ENCODE peak calls at places on chromosomes 1 and 21, in six cellular contexts. M is neural crest cell, W is heart right ventricle, X is AG10803, F is right atrium auricular region, O is heart left ventricle. R is an unnamed sample.

GRCh38 chr1:43890815-43891214 is 42.8 kb upstream of the ARTN start:
- DNase-seq in M (no peak), W (no peak), X (no peak), F (no peak), O (no peak), R (peak)

GRCh38 chr1:111789666-111790316 is 34.1 kb downstream of the DDX20 start:
- DNase-seq in M (no peak), W (no peak), X (peak), F (no peak), O (no peak), R (peak)

GRCh38 chr1:227913969-227914791 is 33.6 kb downstream of the WNT9A start:
- DNase-seq in M (no peak), W (no peak), X (no peak), F (no peak), O (peak), R (no peak)

GRCh38 chr1:6962956-6963915 is 178.0 kb downstream of the CAMTA1 start:
- DNase-seq in M (peak), W (peak), X (no peak), F (peak), O (peak), R (no peak)

GRCh38 chr1:88302843-88303486 is 381.1 kb upstream of the PKN2 start:
- DNase-seq in M (no peak), W (peak), X (peak), F (no peak), O (no peak), R (peak)

GRCh38 chr1:1510912-1511532 is 940 bp upstream of the ATAD3A start:
- DNase-seq in M (no peak), W (no peak), X (no peak), F (no peak), O (no peak), R (peak)

GRCh38 chr1:153985984-153986761 is at the start of gene RAB13:
- DNase-seq in M (peak), W (peak), X (peak), F (peak), O (peak), R (peak)

GRCh38 chr1:178055779-178056471 is 38.0 kb upstream of the RASAL2 start:
- DNase-seq in M (no peak), W (peak), X (no peak), F (no peak), O (peak), R (no peak)

GRCh38 chr1:39675220-39675619 is 3.3 kb upstream of the NT5C1A start:
- DNase-seq in M (no peak), W (no peak), X (no peak), F (no peak), O (no peak), R (no peak)

GRCh38 chr1:12450831-12451559 is 167.0 kb downstream of the DHRS3 start:
- DNase-seq in M (no peak), W (no peak), X (no peak), F (no peak), O (no peak), R (no peak)

GRCh38 chr21:33971492-33972013 is 55.9 kb upstream of the ATP5PO start:
- DNase-seq in M (no peak), W (no peak), X (peak), F (no peak), O (no peak), R (peak)

GRCh38 chr1:152774875-152775274 is at the start of gene LCE1F:
- DNase-seq in M (no peak), W (no peak), X (no peak), F (no peak), O (no peak), R (no peak)

GRCh38 chr1:82162526-82163420 is 362.0 kb downstream of the ADGRL2 start:
- DNase-seq in M (no peak), W (no peak), X (no peak), F (no peak), O (no peak), R (no peak)

GRCh38 chr1:1703796-1704195 is 11.2 kb upstream of the SLC35E2B start:
- DNase-seq in M (no peak), W (no peak), X (no peak), F (no peak), O (peak), R (no peak)

GRCh38 chr1:9776685-9777084 is 47.1 kb downstream of the CLSTN1 start:
- DNase-seq in M (no peak), W (no peak), X (no peak), F (no peak), O (no peak), R (no peak)

GRCh38 chr1:244211559-244211944 is 160.5 kb downstream of the ZBTB18 start:
- DNase-seq in M (no peak), W (no peak), X (peak), F (no peak), O (peak), R (peak)

GRCh38 chr1:207327994-207328393 is 6.5 kb downstream of the CD55 start:
- DNase-seq in M (no peak), W (no peak), X (peak), F (no peak), O (no peak), R (peak)

GRCh38 chr1:43366179-43366578 is 1.6 kb downstream of the ELOVL1 start:
- DNase-seq in M (no peak), W (no peak), X (no peak), F (no peak), O (no peak), R (no peak)

GRCh38 chr1:16145030-16145987 is 10.6 kb downstream of the EPHA2 start:
- DNase-seq in M (no peak), W (peak), X (peak), F (peak), O (peak), R (peak)

GRCh38 chr1:29624320-29624719 is 388.0 kb downstream of the PTPRU start:
- DNase-seq in M (no peak), W (no peak), X (no peak), F (no peak), O (no peak), R (no peak)

GRCh38 chr1:235401251-235401650 is 34.0 kb downstream of the TBCE start:
- DNase-seq in M (no peak), W (no peak), X (peak), F (no peak), O (no peak), R (no peak)

GRCh38 chr1:198123146-198123545 is 33.7 kb upstream of the NEK7 start:
- DNase-seq in M (no peak), W (no peak), X (peak), F (no peak), O (no peak), R (peak)

GRCh38 chr1:40634901-40635655 is 30.4 kb downstream of the RIMS3 start:
- DNase-seq in M (no peak), W (no peak), X (no peak), F (no peak), O (no peak), R (no peak)

GRCh38 chr1:65119951-65120350 is 28.1 kb upstream of the AK4 start:
- DNase-seq in M (no peak), W (no peak), X (peak), F (no peak), O (no peak), R (no peak)

GRCh38 chr1:11478571-11479374 is at the start of gene DISP3:
- DNase-seq in M (peak), W (peak), X (peak), F (no peak), O (peak), R (peak)

GRCh38 chr1:36651176-36651910 is 168.6 kb upstream of the CSF3R start:
- DNase-seq in M (no peak), W (no peak), X (no peak), F (no peak), O (no peak), R (no peak)

GRCh38 chr1:36652011-36652410 is 169.3 kb upstream of the CSF3R start:
- DNase-seq in M (no peak), W (no peak), X (no peak), F (no peak), O (no peak), R (no peak)

GRCh38 chr1:36652586-36652985 is 169.9 kb upstream of the CSF3R start:
- DNase-seq in M (no peak), W (no peak), X (no peak), F (no peak), O (no peak), R (no peak)

GRCh38 chr1:36653850-36654249 is 171.1 kb upstream of the CSF3R start:
- DNase-seq in M (no peak), W (peak), X (peak), F (no peak), O (peak), R (no peak)

GRCh38 chr1:36650200-36651065 is 167.7 kb upstream of the CSF3R start:
- DNase-seq in M (peak), W (peak), X (peak), F (peak), O (peak), R (peak)
- TF ChIP-seq CTCF in M (peak), W (peak), X (peak), F (peak), O (peak), R (peak)

GRCh38 chr1:217370757-217371156 is 260.1 kb downstream of the GPATCH2 start:
- DNase-seq in M (no peak), W (no peak), X (no peak), F (no peak), O (no peak), R (no peak)

GRCh38 chr1:217372251-217372970 is 258.5 kb downstream of the GPATCH2 start:
- DNase-seq in M (no peak), W (no peak), X (no peak), F (no peak), O (no peak), R (no peak)

GRCh38 chr1:217373761-217374701 is 256.9 kb downstream of the GPATCH2 start:
- DNase-seq in M (no peak), W (no peak), X (no peak), F (no peak), O (no peak), R (no peak)

GRCh38 chr1:217369271-217369981 is 261.5 kb downstream of the GPATCH2 start:
- DNase-seq in M (no peak), W (no peak), X (no peak), F (no peak), O (no peak), R (no peak)

DNA sequence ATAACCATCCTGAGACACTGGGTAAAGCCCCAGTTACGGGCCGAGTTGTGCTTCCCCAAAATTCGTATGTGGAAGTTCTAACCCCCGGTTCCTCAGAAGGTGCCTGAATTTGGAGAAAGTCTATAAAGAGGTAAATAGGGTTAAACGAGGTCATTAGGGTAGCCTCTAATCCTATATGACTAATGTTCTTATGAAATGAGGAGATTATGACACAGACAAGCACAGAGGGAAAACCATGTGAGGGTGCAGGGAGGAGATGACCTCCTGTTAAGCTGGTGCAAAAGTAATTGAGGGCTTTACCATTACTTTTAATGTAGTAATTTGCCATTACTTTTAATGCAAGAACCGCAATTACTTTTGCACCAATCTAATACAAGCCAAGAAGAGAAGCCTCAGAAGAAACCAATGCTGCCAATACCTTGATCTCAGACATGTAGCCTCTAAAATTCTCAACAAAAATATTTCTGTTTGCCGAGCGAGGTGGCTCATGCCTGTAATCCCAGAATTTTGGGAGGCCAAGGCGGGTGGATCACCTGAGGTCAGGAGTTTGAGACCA is 260.8 kb downstream of the GPATCH2 start:
- DNase-seq in M (no peak), W (no peak), X (no peak), F (no peak), O (no peak), R (peak)
- TF ChIP-seq CTCF in M (no peak), W (no peak), X (no peak), F (no peak), O (no peak), R (no peak)

GRCh38 chr1:26851106-26851684 is 11.8 kb upstream of the SFN start:
- DNase-seq in M (no peak), W (no peak), X (no peak), F (no peak), O (no peak), R (no peak)
- TF ChIP-seq CTCF in M (no peak), W (no peak), X (no peak), F (no peak), O (no peak), R (no peak)

GRCh38 chr1:201214461-201214860 is 23.8 kb downstream of the IGFN1 start:
- DNase-seq in M (no peak), W (no peak), X (no peak), F (no peak), O (no peak), R (no peak)
- TF ChIP-seq CTCF in M (no peak), W (no peak), X (no peak), F (no peak), O (no peak), R (no peak)

DNA sequence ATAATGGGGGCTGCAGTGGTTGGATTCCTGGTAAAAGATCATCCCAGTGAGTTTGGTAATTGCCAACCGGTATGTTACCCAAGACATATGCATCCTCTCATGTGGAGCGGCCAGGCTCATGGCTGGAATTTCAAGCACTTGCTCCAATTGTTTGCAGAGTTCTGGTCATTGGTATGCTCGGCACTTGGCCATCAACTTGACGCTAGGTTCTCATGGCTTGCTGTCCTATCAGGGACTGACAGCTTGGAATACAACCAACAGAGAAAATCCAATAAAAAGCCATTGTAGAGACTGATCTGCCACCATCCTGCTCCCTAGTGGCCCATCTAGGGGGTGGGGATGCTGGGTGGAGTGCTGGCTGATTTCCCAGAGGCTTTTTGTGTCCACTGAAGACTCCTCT is 120.9 kb downstream of the EDEM3 start:
- DNase-seq in M (no peak), W (no peak), X (no peak), F (no peak), O (peak), R (no peak)
- TF ChIP-seq CTCF in M (no peak), W (no peak), X (no peak), F (no peak), O (no peak), R (no peak)

DNA sequence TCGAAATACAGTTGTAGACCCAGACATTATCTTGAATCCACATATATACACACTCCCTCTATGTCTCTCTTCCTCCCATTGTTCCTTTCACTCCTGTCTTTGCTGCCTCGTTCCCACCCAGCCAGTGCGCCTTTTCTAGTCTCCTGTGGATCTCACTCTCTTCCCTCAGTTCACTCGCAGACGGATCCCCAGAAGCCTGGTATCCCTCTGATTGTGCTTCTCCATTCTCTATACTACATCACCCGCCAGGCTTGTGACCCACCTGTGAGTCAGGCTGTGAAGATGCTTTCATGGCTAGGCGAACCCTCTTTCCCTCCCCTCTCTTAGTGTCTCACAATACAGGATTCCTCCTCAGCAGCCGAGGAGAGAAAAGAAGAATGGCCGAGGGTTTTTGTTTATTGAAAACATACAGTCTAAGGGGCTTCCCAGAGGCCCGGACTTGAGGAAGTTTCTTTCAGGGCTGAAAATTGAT is 1.5 kb downstream of the HCN3 start:
- DNase-seq in M (no peak), W (no peak), X (no peak), F (no peak), O (no peak), R (no peak)
- TF ChIP-seq CTCF in M (peak), W (no peak), X (no peak), F (no peak), O (no peak), R (no peak)

DNA sequence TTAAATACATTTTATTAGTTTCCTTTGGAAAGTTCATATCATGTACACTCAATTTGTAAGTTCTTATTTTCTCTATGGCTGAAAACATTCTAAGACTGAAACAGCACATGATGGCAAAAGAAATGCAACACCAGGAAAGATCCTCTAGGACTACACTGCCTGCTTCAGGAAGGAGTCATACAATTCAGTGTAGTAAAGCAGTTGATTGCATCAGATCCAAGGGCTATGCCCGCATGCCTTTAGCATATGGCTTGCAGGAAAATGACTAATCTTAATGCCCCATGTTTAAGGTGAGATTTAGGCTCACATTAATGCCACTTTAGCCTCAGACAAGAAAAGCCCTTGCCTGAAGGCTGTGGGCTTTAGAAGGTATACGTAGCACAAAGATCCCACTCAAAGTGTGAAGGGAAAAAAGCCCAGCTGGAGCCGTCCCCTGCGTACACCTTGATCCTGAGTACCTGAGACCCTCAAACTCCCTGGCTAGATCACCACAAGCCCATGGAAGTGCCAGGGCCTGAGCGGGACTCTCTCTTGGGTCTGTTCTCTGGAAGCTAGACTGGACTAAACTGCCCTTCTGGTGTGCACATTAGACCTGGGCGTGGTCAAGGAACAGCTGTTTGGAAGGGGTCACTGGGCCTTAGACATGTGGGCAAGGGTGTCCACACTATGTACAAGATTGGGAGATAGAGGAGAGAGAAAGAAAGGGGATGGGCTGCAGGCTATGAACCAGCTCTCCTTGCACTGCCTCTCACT is 52.9 kb downstream of the ESRRG start:
- DNase-seq in M (no peak), W (no peak), X (peak), F (no peak), O (no peak), R (peak)
- TF ChIP-seq CTCF in M (peak), W (no peak), X (no peak), F (no peak), O (no peak), R (no peak)

GRCh38 chr1:201436461-201436860 is 14.9 kb upstream of the TNNI1 start:
- DNase-seq in M (no peak), W (no peak), X (peak), F (no peak), O (no peak), R (peak)
- TF ChIP-seq CTCF in M (no peak), W (no peak), X (peak), F (no peak), O (no peak), R (peak)

GRCh38 chr1:230922620-230923019 is 54.3 kb upstream of the C1orf198 start:
- DNase-seq in M (no peak), W (no peak), X (no peak), F (no peak), O (no peak), R (peak)
- TF ChIP-seq CTCF in M (no peak), W (no peak), X (peak), F (no peak), O (no peak), R (peak)

DNA sequence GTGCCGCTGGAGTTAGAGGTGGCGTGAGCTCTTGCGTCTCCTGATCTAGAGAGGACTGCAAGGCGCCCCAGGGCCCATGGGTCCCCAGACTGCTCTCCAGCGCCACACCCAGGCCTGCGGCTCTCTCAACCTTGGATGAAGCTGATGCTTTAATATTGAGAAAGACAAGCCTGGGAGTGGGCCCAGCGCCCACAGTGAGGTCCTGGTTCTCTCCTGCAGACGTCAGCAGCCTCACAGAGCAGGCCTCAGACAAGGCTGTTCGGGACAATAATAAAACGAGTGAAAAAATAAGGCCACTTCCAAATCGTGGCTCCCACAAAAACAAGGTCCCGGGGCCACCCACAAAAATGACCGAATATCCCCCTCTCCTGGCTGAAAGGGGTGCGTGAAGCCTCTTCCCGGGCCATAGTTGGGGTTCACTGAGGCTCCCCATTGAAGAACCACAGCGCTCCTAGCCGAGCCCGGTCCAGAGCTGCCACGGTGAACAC is 6.0 kb upstream of the DNMT3L start:
- DNase-seq in M (no peak), W (no peak), X (no peak), F (no peak), O (no peak), R (peak)
- TF ChIP-seq CTCF in M (no peak), W (peak), X (no peak), F (no peak), O (peak), R (peak)